ENCODE peak calls at places on chromosomes 12 and 14, in eight cellular contexts. H is AG08395; E is fibroblast of pulmonary artery; U is endothelial cell of umbilical vein; I is myocyte; P is ELF-1; S is stimulated activated CD4-positive, alpha-beta T cell treated with anti-CD3 and anti-CD28 coated beads, TNF-alpha, amount 100 ng/mL, for 1 hour; C is A549. G is an unnamed sample.

GRCh38 chr14:34833545-34834523 is 41.3 kb downstream of the BAZ1A start:
- DNase-seq in H (no peak), E (peak; percentile 41), U (no peak), I (no peak), P (no peak), S (no peak), C (no peak), G (no peak)

GRCh38 chr12:31989987-31990386 is 30.8 kb downstream of the RESF1 start:
- DNase-seq in H (no peak), E (no peak), U (no peak), I (no peak), P (no peak), S (no peak), C (no peak), G (no peak)

GRCh38 chr12:108839890-108840230 is 17.5 kb downstream of the SSH1 start:
- DNase-seq in H (no peak), E (no peak), U (no peak), I (peak; percentile 55), P (no peak), S (no peak), C (no peak), G (no peak)

GRCh38 chr14:30657606-30658163 is 35.6 kb downstream of the SCFD1 start:
- DNase-seq in H (peak; percentile 6), E (peak; percentile 44), U (peak; percentile 15), I (no peak), P (no peak), S (no peak), C (peak; percentile 17), G (no peak)

GRCh38 chr12:130041983-130042812 is 120.1 kb upstream of the FZD10 start:
- DNase-seq in H (no peak), E (no peak), U (no peak), I (no peak), P (peak; percentile 84), S (no peak), C (no peak), G (no peak)

GRCh38 chr14:76329150-76329881 is 46.6 kb upstream of the ESRRB start:
- DNase-seq in H (no peak), E (no peak), U (no peak), I (no peak), P (peak; percentile 36), S (no peak), C (no peak), G (no peak)

GRCh38 chr14:61561144-61561543 is 134.2 kb upstream of the HIF1A start:
- DNase-seq in H (no peak), E (peak; percentile 85), U (peak; percentile 62), I (peak; percentile 82), P (no peak), S (no peak), C (peak; percentile 86), G (no peak)

GRCh38 chr12:116601933-116602809 is 43.0 kb downstream of the MAP1LC3B2 start:
- DNase-seq in H (no peak), E (peak; percentile 46), U (no peak), I (no peak), P (no peak), S (no peak), C (no peak), G (no peak)

GRCh38 chr14:60215127-60215444 is 33.9 kb upstream of the PPM1A start:
- DNase-seq in H (no peak), E (no peak), U (no peak), I (peak; percentile 20), P (no peak), S (no peak), C (no peak), G (no peak)

GRCh38 chr12:66049538-66050282 is 80.8 kb downstream of the LLPH start:
- DNase-seq in H (no peak), E (peak; percentile 20), U (no peak), I (no peak), P (no peak), S (no peak), C (no peak), G (no peak)

GRCh38 chr12:23657598-23657997 is 291.9 kb downstream of the SOX5 start:
- DNase-seq in H (no peak), E (no peak), U (no peak), I (no peak), P (no peak), S (no peak), C (no peak), G (no peak)

GRCh38 chr12:117039891-117040309 is 59.3 kb downstream of the TESC start:
- DNase-seq in H (no peak), E (no peak), U (no peak), I (no peak), P (no peak), S (no peak), C (no peak), G (no peak)

GRCh38 chr12:14567311-14568195 is at the start of gene PLBD1:
- DNase-seq in H (peak; percentile 27), E (peak; percentile 43), U (peak; percentile 8), I (peak; percentile 21), P (peak; percentile 93), S (no peak), C (peak; percentile 56), G (no peak)

GRCh38 chr14:73759183-73759713 is 45.1 kb upstream of the PNMA1 start:
- DNase-seq in H (peak; percentile 50), E (peak; percentile 62), U (peak; percentile 49), I (peak; percentile 72), P (no peak), S (no peak), C (no peak), G (no peak)

GRCh38 chr14:87309557-87309956 is 683.4 kb downstream of the GALC start:
- DNase-seq in H (no peak), E (no peak), U (no peak), I (no peak), P (peak; percentile 4), S (no peak), C (no peak), G (no peak)

GRCh38 chr14:101467181-101467926 is 93.9 kb upstream of the DIO3 start:
- DNase-seq in H (no peak), E (no peak), U (no peak), I (no peak), P (no peak), S (no peak), C (no peak), G (no peak)

GRCh38 chr14:53391156-53391555 is 238.0 kb upstream of the DDHD1 start:
- DNase-seq in H (peak; percentile 61), E (peak; percentile 59), U (no peak), I (peak; percentile 82), P (no peak), S (no peak), C (no peak), G (no peak)

GRCh38 chr12:67508830-67509229 is 139.7 kb upstream of the DYRK2 start:
- DNase-seq in H (no peak), E (no peak), U (no peak), I (no peak), P (no peak), S (no peak), C (no peak), G (no peak)

GRCh38 chr14:23182372-23183014 is 967 bp downstream of the SLC7A8 start:
- DNase-seq in H (peak; percentile 32), E (no peak), U (peak; percentile 16), I (no peak), P (peak; percentile 89), S (no peak), C (no peak), G (no peak)

GRCh38 chr12:121748571-121749265 is 36.2 kb downstream of the TMEM120B start:
- DNase-seq in H (no peak), E (peak; percentile 91), U (peak; percentile 95), I (peak; percentile 10), P (peak; percentile 79), S (no peak), C (peak; percentile 96), G (no peak)

GRCh38 chr14:78595797-78596196 is 425.6 kb downstream of the NRXN3 start:
- DNase-seq in H (no peak), E (no peak), U (peak; percentile 5), I (peak; percentile 5), P (no peak), S (no peak), C (peak; percentile 5), G (no peak)

GRCh38 chr14:86221000-86221399 is 691.1 kb downstream of the FLRT2 start:
- DNase-seq in H (no peak), E (no peak), U (no peak), I (peak; percentile 5), P (peak; percentile 87), S (no peak), C (no peak), G (no peak)

GRCh38 chr14:75884198-75884611 is 97.6 kb downstream of the TGFB3 start:
- DNase-seq in H (peak; percentile 75), E (peak; percentile 94), U (no peak), I (peak; percentile 82), P (no peak), S (no peak), C (no peak), G (no peak)

GRCh38 chr12:109873653-109874052 is 6.7 kb downstream of the GLTP start:
- DNase-seq in H (no peak), E (peak; percentile 54), U (no peak), I (no peak), P (no peak), S (no peak), C (no peak), G (no peak)